ENCODE peak calls at places on chromosomes 6 and 20, in six cellular contexts. One of them, this sample, is unnamed.

GRCh38 chr6:134022650-134023049 is 29.8 kb downstream of the SLC2A12 start:
- DNase-seq in thoracic aorta: no peak
- DNase-seq in RWPE1: no peak
- DNase-seq in CD4-positive, alpha-beta T cell: no peak
- DNase-seq in HL-60: no peak
- DNase-seq in MCF 10A: no peak
- DNase-seq in this sample: no peak

GRCh38 chr6:151294561-151295101 is 54.9 kb downstream of the AKAP12 start:
- DNase-seq in RWPE1: no peak
- DNase-seq in CD4-positive, alpha-beta T cell: no peak
- DNase-seq in HL-60: no peak
- DNase-seq in MCF 10A: no peak
- DNase-seq in thoracic aorta: no peak
- DNase-seq in this sample: no peak

GRCh38 chr20:41592516-41593192 is 25.5 kb downstream of the CHD6 start:
- DNase-seq in CD4-positive, alpha-beta T cell: no peak
- DNase-seq in MCF 10A: no peak
- DNase-seq in thoracic aorta: no peak
- DNase-seq in RWPE1: no peak
- DNase-seq in HL-60: no peak
- DNase-seq in this sample: no peak

GRCh38 chr6:130632288-130632687 is 194.9 kb upstream of the SMLR1 start:
- DNase-seq in CD4-positive, alpha-beta T cell: no peak
- DNase-seq in MCF 10A: no peak
- DNase-seq in RWPE1: no peak
- DNase-seq in HL-60: no peak
- DNase-seq in thoracic aorta: no peak
- DNase-seq in this sample: no peak

GRCh38 chr20:58722877-58723627 is 30.5 kb downstream of the NPEPL1 start:
- DNase-seq in CD4-positive, alpha-beta T cell: no peak
- DNase-seq in RWPE1: no peak
- DNase-seq in HL-60: no peak
- DNase-seq in thoracic aorta: no peak
- DNase-seq in MCF 10A: no peak
- DNase-seq in this sample: no peak

GRCh38 chr6:139330271-139330670 is 38.5 kb upstream of the TXLNB start:
- DNase-seq in MCF 10A: no peak
- DNase-seq in thoracic aorta: no peak
- DNase-seq in CD4-positive, alpha-beta T cell: no peak
- DNase-seq in HL-60: no peak
- DNase-seq in RWPE1: no peak
- DNase-seq in this sample: no peak

GRCh38 chr20:49713779-49714712 is at the start of gene B4GALT5:
- DNase-seq in MCF 10A: no peak
- DNase-seq in HL-60: peak
- DNase-seq in thoracic aorta: peak
- DNase-seq in CD4-positive, alpha-beta T cell: peak
- DNase-seq in RWPE1: peak
- DNase-seq in this sample: no peak

GRCh38 chr20:137668-138131 is 4.7 kb upstream of the DEFB126 start:
- DNase-seq in thoracic aorta: no peak
- DNase-seq in CD4-positive, alpha-beta T cell: no peak
- DNase-seq in HL-60: peak
- DNase-seq in RWPE1: no peak
- DNase-seq in MCF 10A: no peak
- DNase-seq in this sample: no peak

GRCh38 chr6:10793695-10794094 is 44.6 kb downstream of the MAK start:
- DNase-seq in HL-60: no peak
- DNase-seq in thoracic aorta: no peak
- DNase-seq in CD4-positive, alpha-beta T cell: no peak
- DNase-seq in RWPE1: no peak
- DNase-seq in MCF 10A: no peak
- DNase-seq in this sample: no peak

GRCh38 chr20:2653511-2654383 is 1.3 kb downstream of the NOP56 start:
- DNase-seq in MCF 10A: no peak
- DNase-seq in RWPE1: no peak
- DNase-seq in CD4-positive, alpha-beta T cell: no peak
- DNase-seq in HL-60: no peak
- DNase-seq in thoracic aorta: no peak
- DNase-seq in this sample: no peak

GRCh38 chr6:31829633-31830492 is 2.3 kb downstream of the HSPA1B start:
- DNase-seq in HL-60: no peak
- DNase-seq in RWPE1: no peak
- DNase-seq in thoracic aorta: no peak
- DNase-seq in MCF 10A: peak
- DNase-seq in CD4-positive, alpha-beta T cell: no peak
- DNase-seq in this sample: no peak

GRCh38 chr6:36422714-36423100 is 19.9 kb downstream of the PXT1 start:
- DNase-seq in thoracic aorta: no peak
- DNase-seq in CD4-positive, alpha-beta T cell: no peak
- DNase-seq in MCF 10A: no peak
- DNase-seq in HL-60: no peak
- DNase-seq in RWPE1: no peak
- DNase-seq in this sample: no peak

GRCh38 chr20:4006640-4007039 is 8.7 kb downstream of the RNF24 start:
- DNase-seq in MCF 10A: no peak
- DNase-seq in HL-60: no peak
- DNase-seq in thoracic aorta: peak
- DNase-seq in CD4-positive, alpha-beta T cell: no peak
- DNase-seq in RWPE1: no peak
- DNase-seq in this sample: no peak

GRCh38 chr6:30612687-30613248 is 4.3 kb downstream of the PPP1R10 start:
- DNase-seq in HL-60: no peak
- DNase-seq in MCF 10A: peak
- DNase-seq in RWPE1: no peak
- DNase-seq in CD4-positive, alpha-beta T cell: no peak
- DNase-seq in thoracic aorta: no peak
- DNase-seq in this sample: no peak

GRCh38 chr6:67615796-67616195 is 1019.3 kb upstream of the ADGRB3 start:
- DNase-seq in CD4-positive, alpha-beta T cell: no peak
- DNase-seq in RWPE1: peak
- DNase-seq in HL-60: no peak
- DNase-seq in MCF 10A: peak
- DNase-seq in thoracic aorta: no peak
- DNase-seq in this sample: no peak

GRCh38 chr20:25136643-25137559 is 55.0 kb upstream of the VSX1 start:
- DNase-seq in thoracic aorta: peak
- DNase-seq in RWPE1: peak
- DNase-seq in CD4-positive, alpha-beta T cell: no peak
- DNase-seq in MCF 10A: peak
- DNase-seq in HL-60: no peak
- DNase-seq in this sample: no peak

GRCh38 chr20:15316556-15316955 is 979.1 kb upstream of the FLRT3 start:
- DNase-seq in CD4-positive, alpha-beta T cell: no peak
- DNase-seq in RWPE1: no peak
- DNase-seq in HL-60: no peak
- DNase-seq in MCF 10A: no peak
- DNase-seq in thoracic aorta: no peak
- DNase-seq in this sample: no peak

GRCh38 chr20:34993941-34994508 is 38.4 kb downstream of the MYH7B start:
- DNase-seq in RWPE1: no peak
- DNase-seq in thoracic aorta: no peak
- DNase-seq in MCF 10A: no peak
- DNase-seq in CD4-positive, alpha-beta T cell: no peak
- DNase-seq in HL-60: no peak
- DNase-seq in this sample: no peak

GRCh38 chr6:156423829-156424228 is 353.3 kb upstream of the ARID1B start:
- DNase-seq in HL-60: no peak
- DNase-seq in thoracic aorta: no peak
- DNase-seq in RWPE1: no peak
- DNase-seq in CD4-positive, alpha-beta T cell: no peak
- DNase-seq in MCF 10A: no peak
- DNase-seq in this sample: no peak

GRCh38 chr20:41023549-41023948 is 5.1 kb upstream of the TOP1 start:
- DNase-seq in RWPE1: no peak
- DNase-seq in CD4-positive, alpha-beta T cell: no peak
- DNase-seq in MCF 10A: no peak
- DNase-seq in HL-60: no peak
- DNase-seq in thoracic aorta: no peak
- DNase-seq in this sample: no peak

GRCh38 chr6:104957301-104958177 is 632 bp downstream of the LIN28B start:
- DNase-seq in MCF 10A: no peak
- DNase-seq in thoracic aorta: no peak
- DNase-seq in RWPE1: no peak
- DNase-seq in HL-60: no peak
- DNase-seq in CD4-positive, alpha-beta T cell: no peak
- DNase-seq in this sample: no peak

GRCh38 chr6:111710911-111711310 is 105.2 kb upstream of the TRAF3IP2 start:
- DNase-seq in RWPE1: no peak
- DNase-seq in MCF 10A: no peak
- DNase-seq in CD4-positive, alpha-beta T cell: no peak
- DNase-seq in HL-60: no peak
- DNase-seq in thoracic aorta: no peak
- DNase-seq in this sample: no peak

GRCh38 chr6:53926505-53926904 is 131.7 kb downstream of the LRRC1 start:
- DNase-seq in thoracic aorta: no peak
- DNase-seq in RWPE1: peak
- DNase-seq in CD4-positive, alpha-beta T cell: no peak
- DNase-seq in HL-60: no peak
- DNase-seq in MCF 10A: peak
- DNase-seq in this sample: no peak

GRCh38 chr6:84258268-84258667 is 30.8 kb upstream of the CEP162 start:
- DNase-seq in thoracic aorta: no peak
- DNase-seq in CD4-positive, alpha-beta T cell: no peak
- DNase-seq in RWPE1: no peak
- DNase-seq in MCF 10A: no peak
- DNase-seq in HL-60: no peak
- DNase-seq in this sample: no peak

GRCh38 chr20:32062776-32063170 is 10.7 kb downstream of the HCK start:
- DNase-seq in thoracic aorta: no peak
- DNase-seq in MCF 10A: no peak
- DNase-seq in HL-60: peak
- DNase-seq in CD4-positive, alpha-beta T cell: no peak
- DNase-seq in RWPE1: no peak
- DNase-seq in this sample: no peak

GRCh38 chr6:74357329-74357728 is 661.3 kb downstream of the CD109 start:
- DNase-seq in thoracic aorta: no peak
- DNase-seq in MCF 10A: peak
- DNase-seq in RWPE1: no peak
- DNase-seq in CD4-positive, alpha-beta T cell: no peak
- DNase-seq in HL-60: no peak
- DNase-seq in this sample: no peak

DNA sequence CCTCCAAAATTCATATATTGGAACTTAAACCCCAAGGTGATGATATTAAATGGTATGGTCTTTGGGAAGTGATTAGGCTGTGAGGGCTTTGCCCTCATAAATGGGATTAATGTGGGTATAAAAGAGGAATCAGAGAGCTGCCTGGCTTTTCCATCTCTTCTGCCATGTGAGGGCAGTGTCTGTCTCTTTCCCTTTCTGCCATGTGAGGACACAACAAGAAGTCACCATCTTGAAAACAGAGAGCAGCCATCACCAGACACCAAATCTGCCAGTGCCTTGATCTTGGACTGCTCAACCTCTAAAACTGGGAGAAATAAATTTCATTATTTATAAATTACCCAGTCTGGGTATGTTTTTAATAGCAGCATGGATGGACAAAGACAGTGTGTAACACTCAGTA is 263.0 kb downstream of the PAX1 start:
- DNase-seq in CD4-positive, alpha-beta T cell: no peak
- DNase-seq in MCF 10A: no peak
- DNase-seq in thoracic aorta: no peak
- DNase-seq in HL-60: no peak
- DNase-seq in RWPE1: no peak
- DNase-seq in this sample: no peak
- TF ChIP-seq CTCF in CD4-positive, alpha-beta T cell: no peak
- TF ChIP-seq CTCF in MCF 10A: no peak
- TF ChIP-seq CTCF in thoracic aorta: no peak
- TF ChIP-seq CTCF in HL-60: no peak
- TF ChIP-seq CTCF in RWPE1: no peak
- TF ChIP-seq CTCF in this sample: no peak

GRCh38 chr6:143531720-143532504 is 20.4 kb upstream of the FUCA2 start:
- DNase-seq in CD4-positive, alpha-beta T cell: no peak
- DNase-seq in HL-60: no peak
- DNase-seq in MCF 10A: no peak
- DNase-seq in thoracic aorta: no peak
- DNase-seq in RWPE1: no peak
- DNase-seq in this sample: no peak

GRCh38 chr6:143528164-143528811 is 16.8 kb upstream of the FUCA2 start:
- DNase-seq in MCF 10A: no peak
- DNase-seq in RWPE1: no peak
- DNase-seq in thoracic aorta: no peak
- DNase-seq in CD4-positive, alpha-beta T cell: no peak
- DNase-seq in HL-60: peak
- DNase-seq in this sample: no peak

GRCh38 chr6:143527677-143528076 is 16.2 kb upstream of the FUCA2 start:
- DNase-seq in MCF 10A: no peak
- DNase-seq in HL-60: no peak
- DNase-seq in CD4-positive, alpha-beta T cell: no peak
- DNase-seq in RWPE1: no peak
- DNase-seq in thoracic aorta: no peak
- DNase-seq in this sample: no peak

DNA sequence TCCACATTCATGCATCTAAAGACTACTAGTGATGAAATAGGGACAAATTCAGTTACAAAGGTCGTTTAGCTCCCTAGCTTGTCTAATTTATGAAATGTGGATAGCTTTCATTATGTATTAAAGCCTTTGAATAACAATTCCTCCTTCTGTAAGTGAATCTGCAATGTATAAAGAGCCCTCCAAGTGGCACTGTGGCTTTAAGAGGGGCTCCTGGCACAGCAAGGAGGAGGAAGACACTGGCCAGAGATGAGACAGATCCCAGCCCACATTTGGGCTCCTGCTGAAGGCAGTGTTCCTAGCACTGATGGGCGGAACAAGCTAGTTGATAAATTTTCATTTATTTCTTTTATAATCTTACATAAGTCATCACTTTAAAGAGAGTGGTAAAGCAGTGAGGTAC is 17.6 kb upstream of the FUCA2 start:
- DNase-seq in MCF 10A: no peak
- DNase-seq in CD4-positive, alpha-beta T cell: no peak
- DNase-seq in thoracic aorta: no peak
- DNase-seq in HL-60: no peak
- DNase-seq in RWPE1: no peak
- DNase-seq in this sample: no peak
- TF ChIP-seq CTCF in MCF 10A: no peak
- TF ChIP-seq CTCF in CD4-positive, alpha-beta T cell: peak
- TF ChIP-seq CTCF in thoracic aorta: no peak
- TF ChIP-seq CTCF in HL-60: no peak
- TF ChIP-seq CTCF in RWPE1: no peak
- TF ChIP-seq CTCF in this sample: no peak

GRCh38 chr6:3239110-3239830 is 11.8 kb upstream of the TUBB2B start:
- DNase-seq in RWPE1: no peak
- DNase-seq in HL-60: no peak
- DNase-seq in MCF 10A: no peak
- DNase-seq in thoracic aorta: no peak
- DNase-seq in CD4-positive, alpha-beta T cell: no peak
- DNase-seq in this sample: no peak
- TF ChIP-seq CTCF in RWPE1: no peak
- TF ChIP-seq CTCF in HL-60: no peak
- TF ChIP-seq CTCF in MCF 10A: no peak
- TF ChIP-seq CTCF in thoracic aorta: no peak
- TF ChIP-seq CTCF in CD4-positive, alpha-beta T cell: no peak
- TF ChIP-seq CTCF in this sample: no peak

DNA sequence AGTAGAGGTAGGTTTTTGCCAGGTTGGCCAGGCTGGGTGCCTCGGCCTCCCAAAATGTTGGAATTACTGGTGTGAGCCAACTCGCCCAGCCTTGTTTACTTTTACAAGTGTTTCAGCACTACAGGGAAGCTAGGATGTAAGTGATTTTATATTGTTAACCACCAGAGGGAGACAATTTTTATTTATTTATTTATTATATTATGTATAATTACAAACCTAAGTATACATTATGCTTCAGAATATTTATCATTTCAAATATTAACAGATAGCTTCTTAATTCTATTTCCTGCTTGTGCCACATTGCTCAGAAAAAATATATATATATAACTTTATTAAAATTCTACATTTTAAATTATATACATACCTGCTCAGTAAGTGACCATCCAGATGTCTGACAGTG is 9.8 kb downstream of the MMUT start:
- DNase-seq in HL-60: no peak
- DNase-seq in CD4-positive, alpha-beta T cell: no peak
- DNase-seq in RWPE1: peak
- DNase-seq in thoracic aorta: no peak
- DNase-seq in MCF 10A: peak
- DNase-seq in this sample: no peak
- TF ChIP-seq CTCF in HL-60: no peak
- TF ChIP-seq CTCF in CD4-positive, alpha-beta T cell: peak
- TF ChIP-seq CTCF in RWPE1: no peak
- TF ChIP-seq CTCF in thoracic aorta: no peak
- TF ChIP-seq CTCF in MCF 10A: peak
- TF ChIP-seq CTCF in this sample: no peak

This sample was measured in omental fat pad.